ENCODE peak calls at places on chromosome 19, in nine cellular contexts. W is foreskin keratinocyte; V is nucleus accumbens; Y is MCF 10A; O is pulmonary artery endothelial cell; S is HEK293T; F is EL; X is cardiac muscle cell; N is activated T-cell treated with anti-CD3 and anti-CD28 coated beads, Interleukin-2, amount 50 U/mL, for 24 hours. Q is an unnamed sample.
A peak's percentile ranks its signal among the peaks of the same experiment; 100 is the strongest.

GRCh38 chr19:18401580-18402112 is 4.2 kb upstream of the LRRC25 start:
- DNase-seq in O (no peak), F (peak; percentile 70), W (no peak), V (no peak), N (no peak), Y (peak; percentile 75), X (peak; percentile 78), S (peak; percentile 40), Q (no peak)

GRCh38 chr19:28290963-28291657 is 921.8 kb downstream of the UQCRFS1 start:
- DNase-seq in S (no peak), V (no peak), N (no peak), Y (no peak), X (no peak), F (no peak), O (no peak), W (no peak), Q (no peak)

GRCh38 chr19:18300930-18301717 is 19.7 kb upstream of the JUND start:
- DNase-seq in O (no peak), F (peak; percentile 79), S (no peak), X (peak; percentile 52), N (no peak), Y (peak; percentile 68), V (no peak), W (no peak), Q (no peak)

GRCh38 chr19:16457195-16457953 is 14.4 kb downstream of the EPS15L1 start:
- DNase-seq in F (peak; percentile 67), V (no peak), S (no peak), W (no peak), Y (peak; percentile 27), N (no peak), X (peak; percentile 67), O (no peak), Q (no peak)

GRCh38 chr19:44717603-44718002 is 18.7 kb downstream of the CEACAM16 start:
- DNase-seq in X (no peak), F (no peak), O (no peak), Y (no peak), W (no peak), V (no peak), N (no peak), S (no peak), Q (no peak)

GRCh38 chr19:44182145-44182544 is 17.2 kb downstream of the ZNF226 start:
- DNase-seq in O (no peak), X (no peak), S (no peak), Y (no peak), W (no peak), N (no peak), V (no peak), F (no peak), Q (no peak)

GRCh38 chr19:18225702-18226468 is at the start of gene PDE4C:
- DNase-seq in N (no peak), O (no peak), S (no peak), X (peak; percentile 15), Y (no peak), V (no peak), F (peak; percentile 38), W (no peak), Q (no peak)

GRCh38 chr19:3897936-3898335 is 17.5 kb downstream of the ATCAY start:
- DNase-seq in V (no peak), O (no peak), F (no peak), X (no peak), W (no peak), N (no peak), S (no peak), Y (no peak), Q (no peak)

GRCh38 chr19:1384478-1385110 is 887 bp downstream of the NDUFS7 start:
- DNase-seq in X (no peak), N (no peak), Y (no peak), S (no peak), O (no peak), V (no peak), F (no peak), W (no peak), Q (no peak)

GRCh38 chr19:19530889-19531288 is 2.2 kb downstream of the YJEFN3 start:
- DNase-seq in O (no peak), F (no peak), V (no peak), X (no peak), S (no peak), Y (no peak), N (no peak), W (no peak), Q (no peak)

GRCh38 chr19:33395561-33396550 is 22.3 kb downstream of the CEBPG start:
- DNase-seq in N (no peak), W (no peak), S (no peak), F (peak; percentile 67), V (no peak), O (no peak), Y (peak; percentile 86), X (peak; percentile 73), Q (no peak)

GRCh38 chr19:11375143-11375948 is 880 bp downstream of the SWSAP1 start:
- DNase-seq in X (no peak), S (peak; percentile 27), N (peak; percentile 74), Y (no peak), F (no peak), O (no peak), V (no peak), W (no peak), Q (peak; percentile 81)

GRCh38 chr19:480016-480855 is 16.1 kb upstream of the MADCAM1 start:
- DNase-seq in S (peak; percentile 82), F (no peak), W (no peak), X (peak; percentile 58), N (peak; percentile 62), V (peak; percentile 64), Y (no peak), O (no peak), Q (peak; percentile 75)

GRCh38 chr19:38949580-38950367 is 19.0 kb downstream of the MRPS12 start:
- DNase-seq in O (peak; percentile 49), Y (no peak), X (peak; percentile 92), V (peak; percentile 78), N (peak; percentile 87), W (peak; percentile 16), F (peak; percentile 16), S (no peak), Q (peak; percentile 93)

GRCh38 chr19:2722541-2723344 is 1.6 kb upstream of the DIRAS1 start:
- DNase-seq in F (peak; percentile 84), N (no peak), X (peak; percentile 86), V (no peak), Y (peak; percentile 62), O (no peak), S (no peak), W (no peak), Q (no peak)

GRCh38 chr19:55545913-55546495 is 661 bp upstream of the SBK3 start:
- DNase-seq in N (no peak), V (no peak), S (no peak), F (no peak), Y (no peak), X (no peak), W (no peak), O (no peak), Q (no peak)

GRCh38 chr19:5048727-5049553 is 80.0 kb downstream of the KDM4B start:
- DNase-seq in X (peak; percentile 65), O (peak; percentile 29), S (no peak), N (no peak), F (peak; percentile 77), Y (peak; percentile 17), V (no peak), W (no peak), Q (no peak)